ENCODE peak calls at places on chromosomes 13 and 19, in four cellular contexts. V, D, H and R are unnamed samples.

GRCh38 chr13:91817250-91817649 is 418.8 kb downstream of the GPC5 start:
- DNase-seq in D (no peak), V (no peak), H (no peak), R (no peak)

GRCh38 chr19:29576761-29577661 is 29.1 kb upstream of the POP4 start:
- DNase-seq in D (no peak), H (no peak), V (no peak), R (no peak)

GRCh38 chr13:76764429-76764828 is 121.8 kb downstream of the KCTD12 start:
- DNase-seq in D (peak; percentile 21), V (peak; percentile 56), H (peak; percentile 69), R (peak; percentile 36)

GRCh38 chr19:440391-441212 is 20.2 kb downstream of the SHC2 start:
- DNase-seq in D (no peak), V (no peak), H (no peak), R (no peak)

GRCh38 chr19:883661-884211 is 9.3 kb downstream of the MED16 start:
- DNase-seq in D (no peak), H (peak; percentile 65), V (no peak), R (no peak)

GRCh38 chr13:86741762-86742285 is 929.3 kb upstream of the SLITRK5 start:
- DNase-seq in H (no peak), D (no peak), V (no peak), R (no peak)

GRCh38 chr13:26653842-26654241 is 96.4 kb downstream of the WASF3 start:
- DNase-seq in H (no peak), V (no peak), D (no peak), R (no peak)

GRCh38 chr19:54317108-54317964 is 4.4 kb upstream of the LILRA5 start:
- DNase-seq in D (no peak), V (no peak), H (peak; percentile 34), R (no peak)

GRCh38 chr13:73056054-73056962 is 2.5 kb upstream of the KLF5 start:
- DNase-seq in D (no peak), V (no peak), H (no peak), R (no peak)

GRCh38 chr13:40876020-40876738 is 86.8 kb downstream of the SLC25A15 start:
- DNase-seq in V (no peak), H (no peak), D (no peak), R (no peak)
- H3K9me3 ChIP-seq in V (no peaks in the 10 kb centered on the region), H (peaks cover 28% of the 10 kb centered on the region), D (peaks cover 70% of the 10 kb centered on the region), R (peaks cover 8% of the 10 kb centered on the region)

DNA sequence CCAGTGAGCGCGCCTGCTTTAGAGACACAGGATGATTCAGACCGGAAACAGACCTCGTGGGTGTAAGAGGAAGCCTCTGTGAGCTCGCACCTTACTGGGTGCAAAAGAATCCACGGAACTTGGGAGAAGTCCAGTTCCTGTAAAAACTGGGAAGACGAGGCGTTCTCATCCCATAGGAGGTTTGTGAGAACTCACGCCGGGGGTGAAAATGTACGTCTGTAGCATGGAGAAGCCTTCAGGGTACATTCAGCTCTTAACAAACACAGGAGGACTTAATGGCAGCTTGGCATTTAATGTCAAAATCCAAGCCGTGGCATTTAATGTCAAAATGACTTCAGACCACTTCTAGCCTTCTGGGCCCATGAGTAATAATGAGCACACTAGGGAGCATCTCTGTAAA is 17.4 kb upstream of the OR7D2 start:
- DNase-seq in V (no peak), H (no peak), D (no peak), R (no peak)
- TF ChIP-seq CTCF in V (no peak), H (no peak), D (no peak), R (no peak)

GRCh38 chr19:5627395-5627904 is 4.6 kb downstream of the SAFB start:
- DNase-seq in V (peak; percentile 78), D (peak; percentile 63), H (peak; percentile 56), R (peak; percentile 56)
- H3K4me3 ChIP-seq in V (no peak overlapping the region), D (no peak overlapping the region), H (no peak overlapping the region), R (no peak overlapping the region)

DNA sequence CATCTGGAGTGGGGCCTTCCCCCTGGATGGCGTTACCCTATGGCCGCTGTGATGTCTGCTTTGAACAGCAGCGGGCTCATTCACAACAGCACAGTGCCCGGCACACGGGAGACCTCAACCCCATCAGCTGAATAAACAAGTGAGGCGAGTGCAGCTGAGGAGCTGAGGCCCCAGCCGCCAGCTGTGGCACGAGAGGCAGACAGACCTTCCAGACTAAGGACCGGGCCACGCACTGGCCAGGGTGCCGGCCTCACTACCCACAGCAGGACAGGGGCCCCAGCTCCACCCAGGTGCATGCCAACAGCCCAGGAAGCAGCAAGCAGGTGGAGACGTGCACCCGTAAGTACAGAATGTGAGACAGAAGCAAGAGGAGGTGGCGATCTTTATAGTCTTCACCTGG is 39.6 kb downstream of the STK24 start:
- DNase-seq in H (no peak), D (no peak), V (no peak), R (no peak)
- H3K9me3 ChIP-seq in H (no peaks in the 10 kb centered on the region), D (no peaks in the 10 kb centered on the region), V (no peaks in the 10 kb centered on the region), R (no peaks in the 10 kb centered on the region)

GRCh38 chr19:10820173-10820572 is 15.8 kb downstream of the TMED1 start:
- DNase-seq in V (no peak), D (no peak), H (no peak), R (no peak)
- TF ChIP-seq CTCF in V (no peak), D (no peak), H (no peak), R (peak; percentile 12)

DNA sequence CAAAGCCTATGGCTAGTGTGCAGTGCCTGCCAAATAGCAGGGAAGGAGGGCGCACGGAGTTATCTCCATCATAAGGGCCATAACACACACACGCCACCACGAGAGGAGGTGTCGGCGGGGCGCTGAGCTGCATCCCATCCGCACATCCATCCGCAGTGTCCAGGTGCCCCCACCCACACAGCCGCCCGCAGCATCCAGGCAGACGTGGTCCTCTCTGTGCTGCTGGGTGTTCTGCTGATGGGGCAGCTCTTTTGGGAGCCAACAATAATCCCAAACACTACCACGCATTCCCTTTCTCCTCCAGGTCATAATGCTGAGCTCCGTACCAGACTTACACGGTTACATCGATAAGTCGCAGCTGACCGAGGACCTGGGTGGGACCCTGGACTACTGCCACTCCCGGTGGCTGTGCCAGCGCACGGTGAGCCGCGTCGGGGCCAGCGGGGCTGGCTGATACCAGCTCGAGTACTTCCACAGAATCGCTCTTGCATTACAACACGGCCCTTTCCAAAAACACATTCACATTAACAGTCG is 41.5 kb upstream of the F7 start:
- DNase-seq in V (no peak), D (no peak), H (no peak), R (no peak)
- H3K4me3 ChIP-seq in V (no peak overlapping the region), D (no peak overlapping the region), H (no peak overlapping the region), R (no peak overlapping the region)

GRCh38 chr19:58145849-58146248 is 4.7 kb downstream of the ZNF329 start:
- DNase-seq in H (no peak), D (no peak), V (no peak), R (no peak)
- H3K9me3 ChIP-seq in H (peaks cover 2% of the 10 kb centered on the region), D (peaks cover 64% of the 10 kb centered on the region), V (no peaks in the 10 kb centered on the region), R (peaks cover 9% of the 10 kb centered on the region)

GRCh38 chr19:35045667-35046300 is 4.3 kb downstream of the HPN start:
- DNase-seq in V (peak; percentile 51), H (no peak), D (no peak), R (no peak)
- TF ChIP-seq CTCF in V (no peak), H (no peak), D (no peak), R (no peak)